ENCODE peak calls at places on chromosomes 12 and 14, in five cellular contexts. R is IMR-90, A is neuronal stem cell, P is H9, B is trophoblast cell. O is an unnamed sample.

GRCh38 chr14:51294951-51295350 is 54.9 kb downstream of the TMX1 start:
- DNase-seq in P (no peak), R (no peak), B (no peak), A (no peak), O (no peak)

GRCh38 chr14:92613008-92613658 is 99.6 kb downstream of the RIN3 start:
- DNase-seq in B (peak), P (peak), A (peak), R (no peak), O (peak)

GRCh38 chr12:6335451-6336078 is 6.3 kb downstream of the TNFRSF1A start:
- DNase-seq in P (peak), R (peak), B (peak), A (no peak), O (peak)

GRCh38 chr14:32650030-32650429 is 288.6 kb upstream of the NPAS3 start:
- DNase-seq in A (no peak), P (no peak), B (no peak), R (no peak), O (no peak)

GRCh38 chr12:124567673-124568373 is 411 bp upstream of the NCOR2 start:
- DNase-seq in R (peak), B (peak), P (peak), A (peak), O (peak)

GRCh38 chr12:99442758-99443157 is 204.8 kb upstream of the GARIN6 start:
- DNase-seq in A (no peak), B (no peak), P (no peak), R (no peak), O (no peak)

GRCh38 chr12:77339610-77340009 is 274.2 kb upstream of the E2F7 start:
- DNase-seq in A (no peak), B (no peak), P (no peak), R (peak), O (no peak)

GRCh38 chr14:89302396-89302950 is 114.6 kb downstream of the FOXN3 start:
- DNase-seq in A (no peak), R (no peak), P (no peak), B (no peak), O (no peak)

GRCh38 chr12:6824085-6824800 is 2.6 kb downstream of the GPR162 start:
- DNase-seq in A (no peak), B (no peak), R (no peak), P (no peak), O (no peak)

GRCh38 chr12:3743803-3744202 is 9.1 kb downstream of the CRACR2A start:
- DNase-seq in R (no peak), B (no peak), P (no peak), A (no peak), O (no peak)

GRCh38 chr14:69570836-69571330 is 3.8 kb downstream of the CCDC177 start:
- DNase-seq in B (no peak), A (no peak), P (no peak), R (no peak), O (no peak)

GRCh38 chr12:123034865-123035264 is 54.4 kb downstream of the ARL6IP4 start:
- DNase-seq in P (no peak), A (no peak), R (peak), B (no peak), O (no peak)

GRCh38 chr12:68129979-68130378 is 29.6 kb downstream of the IFNG start:
- DNase-seq in R (no peak), B (no peak), P (no peak), A (no peak), O (no peak)

GRCh38 chr14:74861734-74862090 is 14.2 kb downstream of the PROX2 start:
- DNase-seq in R (no peak), A (no peak), B (no peak), P (no peak), O (no peak)

GRCh38 chr12:93813181-93813580 is 136.0 kb downstream of the CRADD start:
- DNase-seq in A (no peak), B (no peak), R (no peak), P (no peak), O (no peak)

GRCh38 chr12:93979189-93979588 is 169.2 kb upstream of the PLXNC1 start:
- DNase-seq in P (no peak), A (no peak), R (peak), B (peak), O (peak)

GRCh38 chr12:63978519-63978918 is 134.0 kb downstream of the SRGAP1 start:
- DNase-seq in P (no peak), A (no peak), R (peak), B (peak), O (no peak)

GRCh38 chr12:131056626-131057025 is 102.9 kb downstream of the ADGRD1 start:
- DNase-seq in B (no peak), P (peak), A (no peak), R (no peak), O (no peak)

DNA sequence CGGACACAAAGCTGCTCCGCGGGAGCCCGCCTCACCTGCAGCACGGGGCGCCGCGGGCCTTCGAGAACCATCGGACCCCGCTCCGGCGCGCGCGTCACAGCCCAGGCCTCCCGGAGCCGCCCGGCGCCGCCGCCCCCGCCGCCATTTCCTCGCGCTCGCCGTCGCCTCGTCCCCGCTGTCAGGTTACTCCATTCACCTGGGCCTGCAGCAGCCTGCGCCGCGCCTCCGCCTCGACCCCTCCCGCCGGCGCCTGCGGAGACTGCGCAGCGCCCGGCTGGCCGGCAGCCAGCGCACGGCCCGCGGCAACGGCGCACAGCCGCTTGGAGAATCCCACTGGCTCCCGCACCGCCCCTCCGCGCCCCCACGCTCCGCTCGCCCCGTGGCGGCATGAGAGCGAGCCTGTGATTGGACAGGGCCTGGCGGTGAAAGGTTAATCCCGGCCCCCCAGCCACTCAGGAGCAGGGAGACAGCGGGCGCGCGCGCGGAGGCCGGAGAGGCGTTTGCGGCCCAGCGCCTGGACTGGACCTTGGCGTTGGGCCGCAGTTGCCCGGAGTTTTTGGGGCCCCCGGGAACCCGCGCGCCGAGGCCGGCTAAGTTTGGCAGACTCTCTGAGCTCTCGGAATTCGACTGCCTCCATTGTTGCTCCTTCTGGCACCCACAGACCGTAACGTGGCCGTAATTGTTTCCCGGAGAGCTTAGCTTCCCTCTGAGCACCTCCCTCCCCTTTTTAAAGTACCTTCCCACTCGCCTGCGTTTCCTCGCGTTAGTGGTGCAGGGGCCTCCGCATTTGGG is at the start of gene DICER1:
- DNase-seq in P (peak), B (peak), A (peak), R (peak), O (peak)
- H3K23ac ChIP-seq in P (no peak), B (no peak), A (peak), R (peak), O (no peak)

GRCh38 chr12:51953925-51954324 is 2.4 kb downstream of the ACVR1B start:
- DNase-seq in R (no peak), A (no peak), B (no peak), P (no peak), O (no peak)

GRCh38 chr12:51951199-51951842 is at the start of gene ACVR1B:
- DNase-seq in P (peak), A (peak), R (peak), B (peak), O (peak)

GRCh38 chr12:51950682-51951198 is 759 bp upstream of the ACVR1B start:
- DNase-seq in A (no peak), R (no peak), B (no peak), P (no peak), O (no peak)

GRCh38 chr12:51953011-51953568 is 1.6 kb downstream of the ACVR1B start:
- DNase-seq in B (no peak), R (no peak), A (no peak), P (no peak), O (no peak)

DNA sequence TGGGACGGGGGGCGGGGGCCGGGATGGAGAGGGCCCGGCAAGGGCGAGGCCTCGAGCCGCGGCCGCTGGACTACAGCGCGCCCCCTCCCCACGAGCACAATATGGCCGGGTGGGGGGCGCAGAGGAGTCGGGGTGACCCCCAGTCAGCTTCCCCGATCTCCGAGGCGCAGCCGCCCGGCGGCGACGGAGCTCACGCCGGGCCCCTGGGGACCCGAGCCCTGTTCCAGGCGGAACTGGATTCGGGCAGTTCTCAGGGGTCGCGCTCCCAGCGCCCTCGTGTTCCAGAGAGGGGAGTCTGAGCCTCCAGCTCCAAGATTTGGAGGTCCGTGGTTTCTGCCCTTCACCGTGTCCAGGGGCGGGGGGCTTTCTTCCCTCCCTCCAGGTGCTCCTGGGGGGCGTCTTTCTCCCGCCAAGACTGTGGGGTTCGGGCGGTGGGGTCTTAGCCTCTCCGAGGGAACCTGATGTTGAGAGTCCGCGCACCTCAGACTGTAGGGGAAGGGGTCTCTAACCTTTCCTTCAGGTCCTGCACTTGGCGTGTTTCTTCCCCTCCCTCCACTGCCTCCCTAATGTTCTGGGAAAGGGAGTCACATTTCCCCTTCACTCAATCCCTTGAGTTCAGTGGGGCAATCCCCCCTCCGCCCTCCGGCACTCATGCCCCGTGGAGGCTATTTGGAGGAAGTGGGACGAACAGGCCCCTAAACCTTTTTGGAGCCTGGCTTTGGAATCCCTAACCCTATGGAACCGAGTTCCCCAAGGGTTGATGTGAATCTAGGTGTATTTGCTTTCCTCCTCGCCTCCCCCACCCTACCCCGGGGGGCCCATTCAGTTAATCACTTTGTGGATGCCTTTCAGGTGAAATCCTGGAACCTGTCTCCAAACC is 584 bp downstream of the ACVR1B start:
- DNase-seq in B (no peak), P (peak), R (no peak), A (no peak), O (peak)
- H3K23ac ChIP-seq in B (peak), P (no peak), R (peak), A (no peak), O (peak)

GRCh38 chr14:103385153-103385993 is at the start of gene MARK3:
- DNase-seq in P (peak), R (peak), A (peak), B (peak), O (peak)
- H3K23ac ChIP-seq in P (peak), R (peak), A (peak), B (no peak), O (peak)

DNA sequence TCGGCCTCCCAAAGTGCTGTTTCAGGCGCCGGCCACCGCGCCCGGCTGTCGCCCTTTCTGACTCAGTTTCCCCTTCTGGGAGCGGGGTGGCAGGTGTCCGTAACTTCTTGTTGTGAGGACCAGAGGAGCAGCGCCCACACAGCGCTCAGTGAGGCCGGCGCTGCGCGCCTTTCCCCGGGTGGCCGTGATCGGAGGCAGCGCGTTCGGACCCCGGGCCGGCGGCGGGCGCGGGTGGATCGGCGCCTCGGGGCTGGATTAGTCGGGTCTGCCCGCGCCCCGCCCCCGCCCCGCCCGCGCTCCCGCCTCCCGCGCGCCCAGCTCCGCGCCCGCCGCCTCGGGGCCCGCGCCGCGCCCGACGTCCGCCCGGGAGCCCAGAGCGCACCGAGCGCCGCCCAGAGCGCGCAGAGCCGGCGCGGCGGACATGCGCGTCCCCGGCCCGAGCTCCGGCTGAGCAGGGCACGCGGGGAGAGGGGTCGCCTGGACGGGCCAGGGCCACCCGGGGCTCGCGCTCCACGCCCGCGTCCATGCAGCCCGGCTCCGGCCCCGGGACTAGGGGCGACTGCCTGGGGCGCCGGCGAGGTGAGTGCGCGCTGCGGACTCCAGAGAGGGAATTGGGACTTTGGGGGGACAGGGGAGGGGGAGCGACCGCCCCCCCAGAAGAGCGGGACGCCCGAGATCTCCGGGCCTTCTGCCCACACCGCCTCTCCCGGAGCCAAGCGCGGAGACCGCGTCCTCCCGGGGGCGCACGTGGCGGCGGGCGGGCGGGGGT is 50.5 kb downstream of the LRCOL1 start:
- DNase-seq in A (no peak), R (peak), B (no peak), P (peak), O (peak)
- H3K23ac ChIP-seq in A (peak), R (no peak), B (no peak), P (no peak), O (no peak)

DNA sequence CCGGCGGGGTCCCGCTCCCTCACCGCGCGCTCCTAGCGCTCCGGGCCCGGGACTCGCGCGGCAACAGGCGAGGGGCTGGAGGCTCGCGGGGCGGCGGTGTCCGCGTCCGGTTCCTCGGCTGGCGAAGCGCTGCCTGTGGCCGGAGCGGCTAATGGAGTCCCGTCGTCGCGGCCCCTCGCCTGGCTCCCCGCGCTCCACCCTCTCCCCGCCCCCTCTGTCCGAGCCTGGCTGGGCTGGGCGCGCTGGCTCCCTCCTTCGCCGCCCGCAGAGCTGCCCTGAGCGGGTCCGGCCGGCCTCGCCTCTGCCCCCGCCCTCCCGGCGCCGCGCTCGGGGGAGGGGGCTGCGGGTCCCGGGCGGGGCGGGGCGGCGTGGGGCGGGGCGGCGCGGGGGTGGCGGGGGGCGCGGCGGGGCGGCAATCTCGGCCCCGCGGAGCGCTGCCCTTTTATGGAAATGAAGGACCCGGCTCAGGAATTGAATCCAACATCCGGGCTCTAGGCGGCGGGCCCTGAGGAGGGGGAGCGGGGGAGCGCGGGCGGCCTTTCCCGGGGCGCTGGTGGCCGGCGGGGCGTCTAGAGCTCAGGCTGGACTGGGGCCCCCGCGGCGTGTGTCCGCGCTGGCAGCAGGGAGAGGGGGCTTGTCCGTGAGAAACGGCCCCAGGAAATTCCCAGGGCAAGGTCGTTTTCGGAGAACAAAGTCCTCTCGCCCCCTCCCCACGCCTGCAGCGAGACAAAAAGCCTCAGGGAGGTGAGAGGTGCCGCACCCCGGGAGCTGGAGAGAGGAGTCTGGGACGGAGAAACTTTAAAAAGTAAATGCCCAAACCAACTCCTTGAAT is at the start of gene FERMT2:
- DNase-seq in A (peak), B (peak), P (peak), R (peak), O (peak)
- H3K23ac ChIP-seq in A (peak), B (no peak), P (no peak), R (peak), O (peak)

GRCh38 chr12:48106574-48107251 is 834 bp upstream of the SENP1 start:
- DNase-seq in A (no peak), P (no peak), R (peak), B (no peak), O (no peak)

GRCh38 chr12:48104531-48104930 is 1.3 kb downstream of the SENP1 start:
- DNase-seq in A (no peak), P (no peak), B (peak), R (no peak), O (peak)

GRCh38 chr12:48105867-48106563 is at the start of gene SENP1:
- DNase-seq in P (peak), B (peak), A (peak), R (peak), O (peak)

GRCh38 chr12:48107252-48107613 is 1.4 kb upstream of the SENP1 start:
- DNase-seq in B (no peak), R (no peak), P (no peak), A (no peak), O (no peak)

DNA sequence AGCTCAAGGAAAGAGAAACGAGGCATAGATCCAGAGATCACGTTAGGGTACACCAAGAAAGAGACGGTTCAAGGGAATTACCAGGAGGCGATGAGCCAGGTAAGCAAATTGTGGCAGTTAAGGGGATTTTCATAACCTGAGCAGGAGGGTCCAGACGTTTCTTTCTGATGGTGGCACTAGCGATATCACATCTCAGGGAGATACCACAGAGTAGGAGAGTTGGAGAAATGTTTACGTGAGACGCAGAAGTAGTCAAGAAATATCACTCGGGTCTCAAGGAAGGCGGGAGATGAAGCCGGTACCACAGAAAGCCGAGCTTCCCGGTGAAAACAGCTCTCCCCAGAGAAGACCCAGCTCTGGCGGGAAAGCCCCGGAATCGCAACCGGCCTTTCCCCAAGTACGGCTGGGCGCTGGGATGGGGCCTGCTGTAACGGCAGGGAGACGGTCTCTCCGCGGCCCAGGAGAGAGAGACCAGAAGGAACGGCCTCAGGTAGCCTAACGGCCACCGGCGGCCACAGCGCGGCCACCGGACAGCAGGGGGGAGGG is 485 bp downstream of the SENP1 start:
- DNase-seq in P (no peak), B (peak), A (no peak), R (peak), O (no peak)
- H3K23ac ChIP-seq in P (no peak), B (no peak), A (peak), R (peak), O (peak)

DNA sequence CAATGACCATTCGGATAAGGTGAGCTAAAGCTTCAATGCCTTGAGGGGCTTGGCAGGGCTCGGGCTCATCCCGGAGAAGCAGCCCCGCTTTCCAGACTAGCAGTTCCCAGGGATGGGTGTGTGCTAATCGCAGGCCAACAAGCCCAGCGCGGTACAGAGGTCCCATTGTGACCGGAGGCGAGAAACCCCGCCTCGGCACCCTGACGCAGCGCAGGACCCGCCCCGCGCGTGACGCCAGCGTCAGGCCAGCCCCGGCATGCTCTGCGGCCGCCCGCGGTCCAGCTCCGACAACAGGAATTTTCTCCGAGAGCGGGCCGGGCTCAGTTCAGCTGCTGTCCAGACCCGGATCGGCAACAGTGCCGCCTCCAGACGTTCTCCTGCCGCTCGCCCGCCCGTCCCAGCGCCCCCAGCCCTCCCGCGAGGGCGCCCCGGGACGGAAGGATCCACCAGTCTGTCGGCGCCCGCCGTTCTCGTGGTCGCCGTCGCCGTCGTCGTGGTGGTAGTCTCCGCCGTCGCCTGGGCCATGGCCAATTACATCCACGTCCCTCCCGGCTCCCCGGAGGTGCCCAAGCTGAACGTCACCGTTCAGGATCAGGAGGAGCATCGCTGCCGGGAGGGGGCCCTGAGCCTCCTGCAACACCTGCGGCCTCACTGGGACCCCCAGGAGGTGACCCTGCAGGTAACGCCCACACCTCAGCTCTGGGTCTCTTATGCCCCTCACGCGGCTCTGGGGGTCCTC is at the start of gene ETNK1:
- DNase-seq in A (peak), P (peak), R (peak), B (peak), O (peak)
- H3K23ac ChIP-seq in A (peak), P (no peak), R (peak), B (no peak), O (no peak)

O was measured in mesendoderm.